ENCODE peak calls at places on chromosomes 11 and 22, in four cellular contexts. One of them, this sample, is unnamed.

GRCh38 chr11:75325713-75326438 is 25.6 kb downstream of the ARRB1 start:
- DNase-seq in AG08395: peak
- DNase-seq in mesendoderm: peak
- DNase-seq in activated CD4-positive, alpha-beta T cell treated with anti-CD3 and anti-CD28 coated beads, Interleukin-2, amount 50 U/mL, for 48 hours: peak
- DNase-seq in this sample: peak

GRCh38 chr11:68051191-68052136 is 12.6 kb downstream of the TCIRG1 start:
- DNase-seq in activated CD4-positive, alpha-beta T cell treated with anti-CD3 and anti-CD28 coated beads, Interleukin-2, amount 50 U/mL, for 48 hours: no peak
- DNase-seq in mesendoderm: peak
- DNase-seq in AG08395: no peak
- DNase-seq in this sample: peak

GRCh38 chr22:17888855-17889254 is 114.6 kb upstream of the BID start:
- DNase-seq in AG08395: no peak
- DNase-seq in activated CD4-positive, alpha-beta T cell treated with anti-CD3 and anti-CD28 coated beads, Interleukin-2, amount 50 U/mL, for 48 hours: no peak
- DNase-seq in mesendoderm: peak
- DNase-seq in this sample: peak

GRCh38 chr11:18578975-18579598 is 9.4 kb downstream of the UEVLD start:
- DNase-seq in mesendoderm: peak
- DNase-seq in activated CD4-positive, alpha-beta T cell treated with anti-CD3 and anti-CD28 coated beads, Interleukin-2, amount 50 U/mL, for 48 hours: no peak
- DNase-seq in AG08395: no peak
- DNase-seq in this sample: no peak

GRCh38 chr11:1567052-1567720 is 4.9 kb downstream of the DUSP8 start:
- DNase-seq in mesendoderm: no peak
- DNase-seq in activated CD4-positive, alpha-beta T cell treated with anti-CD3 and anti-CD28 coated beads, Interleukin-2, amount 50 U/mL, for 48 hours: no peak
- DNase-seq in AG08395: no peak
- DNase-seq in this sample: peak

GRCh38 chr11:133399855-133400625 is 132.3 kb downstream of the OPCML start:
- DNase-seq in activated CD4-positive, alpha-beta T cell treated with anti-CD3 and anti-CD28 coated beads, Interleukin-2, amount 50 U/mL, for 48 hours: no peak
- DNase-seq in AG08395: no peak
- DNase-seq in mesendoderm: no peak
- DNase-seq in this sample: no peak

GRCh38 chr11:64334764-64335741 is 5.0 kb upstream of the CCDC88B start:
- DNase-seq in activated CD4-positive, alpha-beta T cell treated with anti-CD3 and anti-CD28 coated beads, Interleukin-2, amount 50 U/mL, for 48 hours: peak
- DNase-seq in AG08395: peak
- DNase-seq in mesendoderm: peak
- DNase-seq in this sample: peak

GRCh38 chr22:27329966-27330645 is 471.4 kb downstream of the MN1 start:
- DNase-seq in mesendoderm: no peak
- DNase-seq in activated CD4-positive, alpha-beta T cell treated with anti-CD3 and anti-CD28 coated beads, Interleukin-2, amount 50 U/mL, for 48 hours: no peak
- DNase-seq in AG08395: no peak
- DNase-seq in this sample: peak

GRCh38 chr11:13984616-13985474 is 22.3 kb downstream of the SPON1 start:
- DNase-seq in activated CD4-positive, alpha-beta T cell treated with anti-CD3 and anti-CD28 coated beads, Interleukin-2, amount 50 U/mL, for 48 hours: no peak
- DNase-seq in mesendoderm: no peak
- DNase-seq in AG08395: peak
- DNase-seq in this sample: peak

GRCh38 chr22:50569041-50569459 is 6.3 kb upstream of the SYCE3 start:
- DNase-seq in AG08395: no peak
- DNase-seq in activated CD4-positive, alpha-beta T cell treated with anti-CD3 and anti-CD28 coated beads, Interleukin-2, amount 50 U/mL, for 48 hours: no peak
- DNase-seq in mesendoderm: no peak
- DNase-seq in this sample: no peak

GRCh38 chr11:17431139-17431538 is 42.7 kb upstream of the KCNJ11 start:
- DNase-seq in mesendoderm: no peak
- DNase-seq in activated CD4-positive, alpha-beta T cell treated with anti-CD3 and anti-CD28 coated beads, Interleukin-2, amount 50 U/mL, for 48 hours: no peak
- DNase-seq in AG08395: no peak
- DNase-seq in this sample: no peak

GRCh38 chr11:133137270-133137669 is 395.0 kb downstream of the OPCML start:
- DNase-seq in AG08395: no peak
- DNase-seq in activated CD4-positive, alpha-beta T cell treated with anti-CD3 and anti-CD28 coated beads, Interleukin-2, amount 50 U/mL, for 48 hours: no peak
- DNase-seq in mesendoderm: no peak
- DNase-seq in this sample: no peak

GRCh38 chr22:37731804-37732471 is 35.1 kb downstream of the TRIOBP start:
- DNase-seq in mesendoderm: peak
- DNase-seq in AG08395: no peak
- DNase-seq in activated CD4-positive, alpha-beta T cell treated with anti-CD3 and anti-CD28 coated beads, Interleukin-2, amount 50 U/mL, for 48 hours: no peak
- DNase-seq in this sample: no peak

GRCh38 chr22:45704648-45705047 is 33.0 kb downstream of the ATXN10 start:
- DNase-seq in activated CD4-positive, alpha-beta T cell treated with anti-CD3 and anti-CD28 coated beads, Interleukin-2, amount 50 U/mL, for 48 hours: no peak
- DNase-seq in AG08395: no peak
- DNase-seq in mesendoderm: no peak
- DNase-seq in this sample: no peak

GRCh38 chr11:45647786-45648185 is 17.6 kb downstream of the CHST1 start:
- DNase-seq in activated CD4-positive, alpha-beta T cell treated with anti-CD3 and anti-CD28 coated beads, Interleukin-2, amount 50 U/mL, for 48 hours: no peak
- DNase-seq in AG08395: no peak
- DNase-seq in mesendoderm: peak
- DNase-seq in this sample: no peak

GRCh38 chr11:115985896-115986295 is 481.7 kb upstream of the CADM1 start:
- DNase-seq in AG08395: no peak
- DNase-seq in mesendoderm: no peak
- DNase-seq in activated CD4-positive, alpha-beta T cell treated with anti-CD3 and anti-CD28 coated beads, Interleukin-2, amount 50 U/mL, for 48 hours: no peak
- DNase-seq in this sample: no peak

GRCh38 chr11:2138075-2138435 is 1.1 kb downstream of the IGF2 start:
- DNase-seq in activated CD4-positive, alpha-beta T cell treated with anti-CD3 and anti-CD28 coated beads, Interleukin-2, amount 50 U/mL, for 48 hours: no peak
- DNase-seq in mesendoderm: no peak
- DNase-seq in AG08395: no peak
- DNase-seq in this sample: no peak

GRCh38 chr11:35014352-35014751 is 97.9 kb downstream of the PDHX start:
- DNase-seq in AG08395: peak
- DNase-seq in activated CD4-positive, alpha-beta T cell treated with anti-CD3 and anti-CD28 coated beads, Interleukin-2, amount 50 U/mL, for 48 hours: no peak
- DNase-seq in mesendoderm: no peak
- DNase-seq in this sample: no peak

GRCh38 chr11:60064115-60064514 is 7.7 kb downstream of the MS4A3 start:
- DNase-seq in activated CD4-positive, alpha-beta T cell treated with anti-CD3 and anti-CD28 coated beads, Interleukin-2, amount 50 U/mL, for 48 hours: no peak
- DNase-seq in AG08395: no peak
- DNase-seq in mesendoderm: no peak
- DNase-seq in this sample: no peak

GRCh38 chr11:59865031-59865430 is 1.3 kb downstream of the TCN1 start:
- DNase-seq in activated CD4-positive, alpha-beta T cell treated with anti-CD3 and anti-CD28 coated beads, Interleukin-2, amount 50 U/mL, for 48 hours: no peak
- DNase-seq in mesendoderm: no peak
- DNase-seq in AG08395: no peak
- DNase-seq in this sample: no peak

GRCh38 chr22:46848227-46848626 is 85.8 kb downstream of the TBC1D22A start:
- DNase-seq in activated CD4-positive, alpha-beta T cell treated with anti-CD3 and anti-CD28 coated beads, Interleukin-2, amount 50 U/mL, for 48 hours: no peak
- DNase-seq in AG08395: no peak
- DNase-seq in mesendoderm: no peak
- DNase-seq in this sample: peak

GRCh38 chr11:71305451-71306125 is 53.2 kb upstream of the SHANK2 start:
- DNase-seq in mesendoderm: no peak
- DNase-seq in AG08395: no peak
- DNase-seq in activated CD4-positive, alpha-beta T cell treated with anti-CD3 and anti-CD28 coated beads, Interleukin-2, amount 50 U/mL, for 48 hours: no peak
- DNase-seq in this sample: peak

GRCh38 chr22:28142361-28142801 is 223.3 kb upstream of the PITPNB start:
- DNase-seq in AG08395: peak
- DNase-seq in activated CD4-positive, alpha-beta T cell treated with anti-CD3 and anti-CD28 coated beads, Interleukin-2, amount 50 U/mL, for 48 hours: no peak
- DNase-seq in mesendoderm: peak
- DNase-seq in this sample: no peak

GRCh38 chr22:20761536-20761935 is 12.4 kb upstream of the SERPIND1 start:
- DNase-seq in AG08395: peak
- DNase-seq in activated CD4-positive, alpha-beta T cell treated with anti-CD3 and anti-CD28 coated beads, Interleukin-2, amount 50 U/mL, for 48 hours: no peak
- DNase-seq in mesendoderm: no peak
- DNase-seq in this sample: no peak

GRCh38 chr22:46829140-46829891 is 66.9 kb downstream of the TBC1D22A start:
- DNase-seq in mesendoderm: peak
- DNase-seq in activated CD4-positive, alpha-beta T cell treated with anti-CD3 and anti-CD28 coated beads, Interleukin-2, amount 50 U/mL, for 48 hours: no peak
- DNase-seq in AG08395: peak
- DNase-seq in this sample: peak

GRCh38 chr11:73565804-73566203 is 32.1 kb downstream of the FAM168A start:
- DNase-seq in activated CD4-positive, alpha-beta T cell treated with anti-CD3 and anti-CD28 coated beads, Interleukin-2, amount 50 U/mL, for 48 hours: no peak
- DNase-seq in AG08395: no peak
- DNase-seq in mesendoderm: no peak
- DNase-seq in this sample: peak

GRCh38 chr22:40039482-40039881 is 44.7 kb downstream of the FAM83F start:
- DNase-seq in AG08395: no peak
- DNase-seq in activated CD4-positive, alpha-beta T cell treated with anti-CD3 and anti-CD28 coated beads, Interleukin-2, amount 50 U/mL, for 48 hours: no peak
- DNase-seq in mesendoderm: no peak
- DNase-seq in this sample: no peak

GRCh38 chr11:120192831-120193625 is 17.8 kb upstream of the OAF start:
- DNase-seq in AG08395: no peak
- DNase-seq in mesendoderm: no peak
- DNase-seq in activated CD4-positive, alpha-beta T cell treated with anti-CD3 and anti-CD28 coated beads, Interleukin-2, amount 50 U/mL, for 48 hours: no peak
- DNase-seq in this sample: no peak

GRCh38 chr11:128796275-128796674 is 70.8 kb downstream of the KCNJ1 start:
- DNase-seq in activated CD4-positive, alpha-beta T cell treated with anti-CD3 and anti-CD28 coated beads, Interleukin-2, amount 50 U/mL, for 48 hours: no peak
- DNase-seq in AG08395: peak
- DNase-seq in mesendoderm: no peak
- DNase-seq in this sample: no peak

GRCh38 chr11:6502382-6502781 is 5.3 kb downstream of the DNHD1 start:
- DNase-seq in AG08395: no peak
- DNase-seq in mesendoderm: no peak
- DNase-seq in activated CD4-positive, alpha-beta T cell treated with anti-CD3 and anti-CD28 coated beads, Interleukin-2, amount 50 U/mL, for 48 hours: no peak
- DNase-seq in this sample: no peak

This sample was measured in islet precursor cell.